ENCODE peak calls at places on chromosome 20, in ten cellular contexts. Y is activated naive CD4-positive, alpha-beta T cell treated with Interleukin-2 at 50 U/mL for 16 hours; A is stimulated activated CD4-positive, alpha-beta T cell treated with anti-CD3 and anti-CD28 coated beads, TNF-alpha, amount 100 ng/mL, for 48 hours; B is activated T-helper 1 cell treated with Interleukin-2 at 50 U/mL for 16 hours; D is GM18507; V is neuronal stem cell; X is activated naive CD8-positive, alpha-beta T cell treated with anti-CD3 and anti-CD28 coated beads, Interleukin-2, amount 10 ng/mL, durations not matched to agents 7 days and 5 days; M is stimulated activated naive CD4-positive, alpha-beta T cell; Z is GM23248; C is COR-L47. L is an unnamed sample.

GRCh38 chr20:9392892-9393857 is 121.2 kb upstream of the LAMP5 start:
- DNase-seq in Y (no peak), A (no peak), B (no peak), D (no peak), V (peak), X (no peak), M (no peak), Z (peak), C (peak), L (peak)

GRCh38 chr20:49969946-49970345 is 12.8 kb upstream of the SNAI1 start:
- DNase-seq in Y (no peak), A (no peak), B (no peak), D (no peak), V (no peak), X (no peak), M (no peak), Z (no peak), C (no peak), L (no peak)

GRCh38 chr20:21509597-21510331 is 4.1 kb downstream of the NKX2-2 start:
- DNase-seq in Y (no peak), A (no peak), B (no peak), D (no peak), V (no peak), X (peak), M (no peak), Z (peak), C (no peak), L (no peak)

GRCh38 chr20:825710-826421 is 7.6 kb upstream of the FAM110A start:
- DNase-seq in Y (no peak), A (no peak), B (no peak), D (no peak), V (no peak), X (no peak), M (no peak), Z (peak), C (no peak), L (no peak)

GRCh38 chr20:16412896-16413295 is 160.4 kb downstream of the KIF16B start:
- DNase-seq in Y (no peak), A (no peak), B (no peak), D (no peak), V (no peak), X (no peak), M (no peak), Z (no peak), C (no peak), L (no peak)

GRCh38 chr20:24911461-24911860 is 37.6 kb upstream of the CST7 start:
- DNase-seq in Y (no peak), A (no peak), B (no peak), D (no peak), V (no peak), X (no peak), M (no peak), Z (no peak), C (peak), L (no peak)

GRCh38 chr20:49659096-49659495 is 54.6 kb downstream of the B4GALT5 start:
- DNase-seq in Y (no peak), A (no peak), B (no peak), D (no peak), V (peak), X (no peak), M (no peak), Z (no peak), C (no peak), L (no peak)

GRCh38 chr20:14498809-14499208 is 161.4 kb upstream of the FLRT3 start:
- DNase-seq in Y (no peak), A (no peak), B (no peak), D (no peak), V (peak), X (no peak), M (no peak), Z (no peak), C (no peak), L (no peak)

GRCh38 chr20:46784450-46785127 is 75.1 kb downstream of the SLC2A10 start:
- DNase-seq in Y (no peak), A (no peak), B (no peak), D (no peak), V (no peak), X (no peak), M (no peak), Z (peak), C (no peak), L (no peak)

GRCh38 chr20:4100679-4101078 is 85.3 kb upstream of the RNF24 start:
- DNase-seq in Y (no peak), A (no peak), B (no peak), D (no peak), V (no peak), X (no peak), M (no peak), Z (peak), C (no peak), L (no peak)

GRCh38 chr20:23061713-23062561 is 12.5 kb upstream of the THBD start:
- DNase-seq in Y (no peak), A (no peak), B (no peak), D (no peak), V (no peak), X (no peak), M (no peak), Z (peak), C (peak), L (no peak)

GRCh38 chr20:52204136-52204535 is 12.6 kb upstream of the ZFP64 start:
- DNase-seq in Y (no peak), A (no peak), B (no peak), D (no peak), V (no peak), X (no peak), M (no peak), Z (no peak), C (no peak), L (no peak)

GRCh38 chr20:5703542-5704215 is 46.5 kb upstream of the SHLD1 start:
- DNase-seq in Y (no peak), A (no peak), B (no peak), D (no peak), V (no peak), X (no peak), M (no peak), Z (no peak), C (no peak), L (no peak)

GRCh38 chr20:46055269-46055668 is 26.3 kb downstream of the SLC12A5 start:
- DNase-seq in Y (no peak), A (no peak), B (no peak), D (no peak), V (no peak), X (no peak), M (no peak), Z (no peak), C (no peak), L (no peak)

GRCh38 chr20:52676282-52676995 is 295.7 kb upstream of the TSHZ2 start:
- DNase-seq in Y (no peak), A (no peak), B (no peak), D (no peak), V (no peak), X (no peak), M (no peak), Z (no peak), C (no peak), L (no peak)

GRCh38 chr20:50054626-50055511 is 58.1 kb downstream of the UBE2V1 start:
- DNase-seq in Y (no peak), A (no peak), B (no peak), D (no peak), V (no peak), X (no peak), M (no peak), Z (peak), C (no peak), L (no peak)

GRCh38 chr20:59033616-59034165 is 1.6 kb upstream of the ATP5F1E start:
- DNase-seq in Y (no peak), A (no peak), B (no peak), D (no peak), V (no peak), X (no peak), M (no peak), Z (no peak), C (no peak), L (no peak)

GRCh38 chr20:61588356-61589054 is 336.4 kb downstream of the CDH4 start:
- DNase-seq in Y (no peak), A (no peak), B (no peak), D (no peak), V (no peak), X (no peak), M (no peak), Z (peak), C (no peak), L (no peak)

GRCh38 chr20:46559685-46560440 is 9.4 kb upstream of the OCSTAMP start:
- DNase-seq in Y (no peak), A (no peak), B (no peak), D (no peak), V (no peak), X (no peak), M (no peak), Z (no peak), C (no peak), L (no peak)

GRCh38 chr20:1827974-1828785 is 67.0 kb upstream of the SIRPA start:
- DNase-seq in Y (no peak), A (no peak), B (no peak), D (no peak), V (no peak), X (no peak), M (no peak), Z (peak), C (no peak), L (peak)

GRCh38 chr20:1820137-1821074 is 74.8 kb upstream of the SIRPA start:
- DNase-seq in Y (no peak), A (no peak), B (no peak), D (no peak), V (no peak), X (no peak), M (no peak), Z (peak), C (no peak), L (no peak)

GRCh38 chr20:24444531-24445190 is 24.8 kb upstream of the SYNDIG1 start:
- DNase-seq in Y (no peak), A (no peak), B (no peak), D (no peak), V (no peak), X (no peak), M (no peak), Z (no peak), C (no peak), L (no peak)

GRCh38 chr20:46324960-46325703 is 16.8 kb upstream of the CDH22 start:
- DNase-seq in Y (no peak), A (no peak), B (no peak), D (no peak), V (no peak), X (no peak), M (no peak), Z (peak), C (peak), L (peak)

GRCh38 chr20:34129518-34130162 is 17.6 kb upstream of the EIF2S2 start:
- DNase-seq in Y (peak), A (peak), B (peak), D (no peak), V (peak), X (peak), M (peak), Z (peak), C (peak), L (peak)

GRCh38 chr20:24095753-24096152 is 107.2 kb upstream of the GGTLC1 start:
- DNase-seq in Y (no peak), A (no peak), B (no peak), D (no peak), V (no peak), X (no peak), M (no peak), Z (no peak), C (no peak), L (no peak)

GRCh38 chr20:872855-873520 is 39.5 kb downstream of the FAM110A start:
- DNase-seq in Y (no peak), A (no peak), B (no peak), D (no peak), V (no peak), X (no peak), M (no peak), Z (no peak), C (no peak), L (no peak)

GRCh38 chr20:37905969-37906613 is 3.2 kb downstream of the VSTM2L start:
- DNase-seq in Y (no peak), A (no peak), B (no peak), D (no peak), V (no peak), X (no peak), M (no peak), Z (no peak), C (no peak), L (no peak)

GRCh38 chr20:20732641-20733040 is 20.2 kb upstream of the RALGAPA2 start:
- DNase-seq in Y (no peak), A (no peak), B (no peak), D (no peak), V (no peak), X (no peak), M (no peak), Z (no peak), C (peak), L (no peak)

GRCh38 chr20:6855074-6855473 is 87.6 kb downstream of the BMP2 start:
- DNase-seq in Y (no peak), A (no peak), B (no peak), D (no peak), V (no peak), X (no peak), M (no peak), Z (no peak), C (no peak), L (no peak)

GRCh38 chr20:19649041-19649440 is 109.0 kb upstream of the RIN2 start:
- DNase-seq in Y (no peak), A (no peak), B (no peak), D (no peak), V (no peak), X (no peak), M (no peak), Z (no peak), C (no peak), L (no peak)

GRCh38 chr20:49856904-49857303 is 44.3 kb downstream of the SLC9A8 start:
- DNase-seq in Y (no peak), A (no peak), B (no peak), D (no peak), V (no peak), X (no peak), M (no peak), Z (no peak), C (no peak), L (no peak)

GRCh38 chr20:64228751-64229518 is 26.6 kb upstream of the PCMTD2 start:
- DNase-seq in Y (no peak), A (no peak), B (no peak), D (no peak), V (no peak), X (no peak), M (no peak), Z (no peak), C (peak), L (no peak)

GRCh38 chr20:24773751-24774201 is 175.3 kb upstream of the CST7 start:
- DNase-seq in Y (no peak), A (peak), B (no peak), D (no peak), V (no peak), X (no peak), M (no peak), Z (peak), C (no peak), L (no peak)

GRCh38 chr20:5969348-5969935 is 19.0 kb downstream of the MCM8 start:
- DNase-seq in Y (no peak), A (no peak), B (no peak), D (no peak), V (peak), X (no peak), M (no peak), Z (no peak), C (no peak), L (no peak)

GRCh38 chr20:53195882-53196610 is 223.9 kb downstream of the TSHZ2 start:
- DNase-seq in Y (no peak), A (no peak), B (no peak), D (no peak), V (no peak), X (no peak), M (no peak), Z (peak), C (no peak), L (no peak)

L was measured in HuH-7.